ENCODE peak calls at places on chromosomes 1 and 21, in eight cellular contexts. S is GM23338; Q is heart left ventricle; G is MCF 10A; V is PC-9; E is CD4-positive, alpha-beta T cell; T is fibroblast of pulmonary artery; D is mesothelial cell of epicardium. P is an unnamed sample.

GRCh38 chr1:230458509-230458908 is 32.4 kb upstream of the PGBD5 start:
- DNase-seq in S (no peak), Q (no peak), G (peak), V (peak), E (no peak), T (peak), D (no peak), P (no peak)

GRCh38 chr1:156167536-156167935 is 14.2 kb downstream of the SEMA4A start:
- DNase-seq in S (no peak), Q (no peak), G (no peak), V (no peak), E (no peak), T (peak), D (no peak), P (no peak)

GRCh38 chr1:70486676-70487470 is 75.8 kb downstream of the CTH start:
- DNase-seq in S (no peak), Q (peak), G (peak), V (peak), E (no peak), T (peak), D (no peak), P (no peak)

GRCh38 chr1:1001631-1002300 is 1.9 kb upstream of the HES4 start:
- DNase-seq in S (peak), Q (peak), G (peak), V (peak), E (peak), T (peak), D (peak), P (peak)

GRCh38 chr21:44568261-44568660 is 5.3 kb upstream of the KRTAP10-4 start:
- DNase-seq in S (no peak), Q (no peak), G (no peak), V (no peak), E (no peak), T (no peak), D (no peak), P (no peak)

GRCh38 chr1:158016651-158017335 is 23.3 kb downstream of the KIRREL1 start:
- DNase-seq in S (no peak), Q (no peak), G (peak), V (peak), E (no peak), T (no peak), D (no peak), P (no peak)

GRCh38 chr1:48955774-48956173 is 179.1 kb upstream of the BEND5 start:
- DNase-seq in S (no peak), Q (no peak), G (no peak), V (no peak), E (no peak), T (no peak), D (no peak), P (no peak)

GRCh38 chr1:146051452-146051852 is 29.9 kb upstream of the HJV start:
- DNase-seq in S (no peak), Q (no peak), G (no peak), V (no peak), E (no peak), T (no peak), D (no peak), P (no peak)

GRCh38 chr1:205228052-205228451 is 306 bp downstream of the TMCC2 start:
- DNase-seq in S (no peak), Q (no peak), G (no peak), V (no peak), E (no peak), T (no peak), D (peak), P (peak)

GRCh38 chr21:26845066-26845749 is at the start of gene ADAMTS1:
- DNase-seq in S (peak), Q (peak), G (peak), V (no peak), E (no peak), T (peak), D (peak), P (peak)

GRCh38 chr1:45929257-45929687 is 125.9 kb downstream of the MAST2 start:
- DNase-seq in S (peak), Q (no peak), G (peak), V (peak), E (no peak), T (peak), D (no peak), P (no peak)

GRCh38 chr1:167431261-167431908 is 86.9 kb downstream of the CD247 start:
- DNase-seq in S (peak), Q (no peak), G (no peak), V (no peak), E (no peak), T (no peak), D (no peak), P (peak)

GRCh38 chr1:245788269-245788668 is 633.5 kb downstream of the KIF26B start:
- DNase-seq in S (no peak), Q (no peak), G (peak), V (no peak), E (no peak), T (peak), D (no peak), P (no peak)

GRCh38 chr1:245881767-245882391 is 625.2 kb downstream of the SMYD3 start:
- DNase-seq in S (no peak), Q (no peak), G (no peak), V (no peak), E (no peak), T (no peak), D (no peak), P (no peak)

GRCh38 chr1:29960156-29960755 is 723.9 kb downstream of the PTPRU start:
- DNase-seq in S (no peak), Q (no peak), G (no peak), V (no peak), E (no peak), T (no peak), D (no peak), P (no peak)

GRCh38 chr1:245118806-245119205 is 36.0 kb upstream of the KIF26B start:
- DNase-seq in S (no peak), Q (no peak), G (no peak), V (no peak), E (no peak), T (no peak), D (no peak), P (no peak)

GRCh38 chr1:150256193-150256548 is 1.4 kb upstream of the CA14 start:
- DNase-seq in S (no peak), Q (no peak), G (no peak), V (no peak), E (no peak), T (no peak), D (no peak), P (no peak)

GRCh38 chr1:32893198-32894018 is 7.1 kb downstream of the HPCA start:
- DNase-seq in S (peak), Q (peak), G (no peak), V (no peak), E (no peak), T (peak), D (peak), P (no peak)

GRCh38 chr1:151294748-151295462 is 12.8 kb downstream of the ZNF687 start:
- DNase-seq in S (peak), Q (no peak), G (no peak), V (peak), E (no peak), T (no peak), D (no peak), P (no peak)

GRCh38 chr1:110800079-110800478 is 72.9 kb upstream of the CD53 start:
- DNase-seq in S (no peak), Q (no peak), G (no peak), V (no peak), E (no peak), T (no peak), D (no peak), P (no peak)

GRCh38 chr1:168452329-168452728 is 91.5 kb downstream of the XCL2 start:
- DNase-seq in S (peak), Q (no peak), G (no peak), V (no peak), E (no peak), T (no peak), D (no peak), P (no peak)
- TF ChIP-seq CTCF in S (peak), Q (no peak), G (peak), V (peak), E (no peak), T (peak), D (no peak), P (peak)

GRCh38 chr1:93078935-93079654 is at the start of gene MTF2:
- DNase-seq in S (peak), Q (peak), G (peak), V (peak), E (peak), T (peak), D (peak), P (peak)
- TF ChIP-seq CTCF in S (no peak), Q (no peak), G (no peak), V (no peak), E (no peak), T (no peak), D (no peak), P (no peak)

GRCh38 chr1:18955442-18956188 is 861 bp downstream of the IFFO2 start:
- DNase-seq in S (peak), Q (peak), G (peak), V (no peak), E (peak), T (no peak), D (peak), P (peak)
- TF ChIP-seq CTCF in S (no peak), Q (peak), G (no peak), V (no peak), E (no peak), T (no peak), D (no peak), P (peak)

DNA sequence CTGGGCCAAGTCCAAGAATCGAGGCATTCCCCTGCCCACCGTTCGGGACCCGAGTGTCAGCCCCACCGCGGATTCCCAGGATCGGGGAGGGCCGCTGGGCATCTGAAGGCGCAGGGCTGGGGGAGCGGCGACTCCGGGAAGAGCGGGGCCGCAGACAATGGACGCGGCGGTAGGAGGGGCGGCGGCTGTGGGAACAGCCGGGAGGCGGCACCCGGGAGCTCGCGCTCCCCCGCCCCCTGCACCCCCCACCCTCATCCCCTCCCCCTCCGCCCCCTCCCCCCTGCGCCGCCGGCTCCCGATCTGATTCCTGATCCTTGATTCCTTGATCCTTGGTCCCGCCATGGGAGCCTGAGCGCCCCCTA is at the start of gene VANGL2:
- DNase-seq in S (peak), Q (peak), G (no peak), V (no peak), E (peak), T (peak), D (peak), P (peak)
- TF ChIP-seq CTCF in S (no peak), Q (peak), G (no peak), V (no peak), E (no peak), T (no peak), D (peak), P (no peak)

GRCh38 chr21:32578107-32578691 is 7.1 kb downstream of the TCP10L start:
- DNase-seq in S (peak), Q (no peak), G (peak), V (no peak), E (no peak), T (peak), D (no peak), P (no peak)
- TF ChIP-seq CTCF in S (peak), Q (no peak), G (peak), V (no peak), E (no peak), T (peak), D (no peak), P (peak)

DNA sequence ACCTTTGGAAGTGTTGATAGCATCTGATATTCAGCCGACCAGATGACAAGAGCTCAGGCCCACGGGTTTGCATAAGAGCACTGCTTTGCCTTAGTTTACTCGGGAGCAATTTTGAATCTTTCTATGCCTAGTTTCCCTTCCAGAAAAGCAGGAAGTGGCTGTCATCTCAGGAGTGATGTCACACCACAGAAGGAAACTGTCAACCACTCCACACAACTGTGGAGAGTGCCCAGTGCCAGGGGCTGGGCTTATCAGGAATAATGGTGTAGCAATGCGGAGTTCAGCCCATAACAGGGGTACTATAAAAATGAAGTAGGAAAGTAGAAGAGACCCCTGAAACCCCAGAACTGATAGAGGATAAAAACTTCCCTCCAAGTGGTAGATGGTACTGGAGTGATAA is 28.4 kb downstream of the NTPCR start:
- DNase-seq in S (no peak), Q (no peak), G (no peak), V (no peak), E (no peak), T (peak), D (no peak), P (no peak)
- TF ChIP-seq CTCF in S (no peak), Q (no peak), G (no peak), V (no peak), E (no peak), T (no peak), D (no peak), P (no peak)

GRCh38 chr1:92040971-92041370 is 11.2 kb downstream of the EPHX4 start:
- DNase-seq in S (peak), Q (no peak), G (no peak), V (no peak), E (no peak), T (no peak), D (no peak), P (no peak)
- TF ChIP-seq CTCF in S (no peak), Q (no peak), G (no peak), V (no peak), E (no peak), T (no peak), D (no peak), P (no peak)

GRCh38 chr1:23554481-23555224 is 4.6 kb downstream of the ID3 start:
- DNase-seq in S (peak), Q (peak), G (peak), V (peak), E (peak), T (peak), D (peak), P (peak)
- TF ChIP-seq CTCF in S (no peak), Q (peak), G (peak), V (no peak), E (peak), T (peak), D (no peak), P (peak)

GRCh38 chr1:197731449-197731848 is 43.8 kb downstream of the DENND1B start:
- DNase-seq in S (peak), Q (no peak), G (no peak), V (no peak), E (no peak), T (no peak), D (no peak), P (no peak)
- TF ChIP-seq CTCF in S (peak), Q (no peak), G (no peak), V (no peak), E (no peak), T (no peak), D (no peak), P (no peak)

DNA sequence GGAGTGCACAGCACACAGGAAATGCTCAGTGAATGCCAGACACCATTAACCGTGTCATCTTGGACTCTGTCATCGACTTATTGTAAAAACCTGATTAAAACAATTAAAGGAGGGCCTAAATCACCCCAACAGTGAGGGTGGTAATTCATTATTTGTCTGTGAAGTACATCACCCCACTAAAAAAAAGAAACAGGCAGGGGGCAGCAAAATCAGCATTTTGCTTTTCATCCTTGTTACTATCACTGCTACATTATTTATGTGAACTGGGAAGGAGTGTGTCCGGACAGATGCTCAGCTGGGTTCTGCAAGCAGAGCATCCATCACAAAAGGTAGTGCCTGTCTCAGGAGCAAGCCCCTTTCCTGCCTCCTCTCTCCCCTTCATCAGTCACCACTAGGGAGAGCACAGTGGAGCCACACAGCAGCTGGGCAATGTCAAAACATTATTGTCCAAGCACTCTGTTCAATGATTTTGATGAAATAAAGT is 98.5 kb downstream of the RERE start:
- DNase-seq in S (peak), Q (no peak), G (no peak), V (no peak), E (no peak), T (no peak), D (no peak), P (no peak)
- TF ChIP-seq CTCF in S (peak), Q (peak), G (no peak), V (no peak), E (no peak), T (peak), D (peak), P (peak)